ENCODE peak calls at places on chromosomes 4 and X, in six cellular contexts. V, Q, C, Y, N and E are unnamed samples.

GRCh38 chr4:1910643-1911042 is 39.5 kb downstream of the NSD2 start:
- DNase-seq in Y (no peak), N (no peak), Q (peak; percentile 24), C (no peak), V (peak; percentile 59), E (no peak)

GRCh38 chrX:74249963-74250362 is 54.0 kb upstream of the ZCCHC13 start:
- DNase-seq in V (no peak), Y (no peak), N (no peak), C (no peak), Q (no peak), E (no peak)

GRCh38 chr4:25779021-25779420 is 83.8 kb downstream of the SEL1L3 start:
- DNase-seq in Y (no peak), N (no peak), C (no peak), Q (no peak), V (no peak), E (no peak)

GRCh38 chrX:135009057-135009605 is 13.2 kb downstream of the RTL8B start:
- DNase-seq in V (no peak), C (no peak), Y (no peak), Q (no peak), N (no peak), E (no peak)

GRCh38 chr4:139857021-139857420 is 191.4 kb downstream of the MGST2 start:
- DNase-seq in Y (no peak), C (no peak), Q (no peak), N (no peak), V (no peak), E (no peak)

GRCh38 chr4:94451051-94451404 is 714 bp upstream of the PDLIM5 start:
- DNase-seq in N (no peak), Q (no peak), Y (no peak), V (no peak), C (no peak), E (no peak)

GRCh38 chrX:17826609-17827496 is 34.2 kb downstream of the RAI2 start:
- DNase-seq in Q (no peak), C (no peak), V (no peak), Y (no peak), N (no peak), E (no peak)

GRCh38 chr4:186137193-186137792 is 32.8 kb downstream of the FAM149A start:
- DNase-seq in N (no peak), Y (no peak), V (no peak), Q (peak; percentile 48), C (no peak), E (no peak)

GRCh38 chr4:53490161-53490915 is 100.9 kb downstream of the LNX1 start:
- DNase-seq in Q (no peak), Y (no peak), N (no peak), C (no peak), V (no peak), E (no peak)

GRCh38 chrX:154990496-154990895 is 32.0 kb downstream of the F8 start:
- DNase-seq in V (no peak), N (no peak), Q (peak; percentile 52), Y (no peak), C (no peak), E (no peak)

GRCh38 chr4:75552452-75552851 is 3.4 kb upstream of the ODAPH start:
- DNase-seq in Y (no peak), Q (no peak), V (no peak), N (no peak), C (no peak), E (no peak)

GRCh38 chr4:127965803-127966175 is 583 bp downstream of the ABHD18 start:
- DNase-seq in N (peak; percentile 19), Y (peak; percentile 90), C (no peak), V (peak; percentile 75), Q (peak; percentile 74), E (peak; percentile 27)

GRCh38 chr4:145870155-145871020 is 68.2 kb downstream of the ZNF827 start:
- DNase-seq in Y (no peak), Q (peak; percentile 74), C (no peak), V (no peak), N (no peak), E (no peak)

GRCh38 chr4:145867416-145867815 is 71.2 kb downstream of the ZNF827 start:
- DNase-seq in V (no peak), Q (no peak), N (no peak), C (no peak), Y (no peak), E (no peak)

GRCh38 chr4:145871209-145871608 is 67.4 kb downstream of the ZNF827 start:
- DNase-seq in Y (no peak), C (no peak), N (no peak), V (no peak), Q (no peak), E (no peak)

GRCh38 chr4:145865274-145865941 is 73.2 kb downstream of the ZNF827 start:
- DNase-seq in V (no peak), Y (no peak), Q (no peak), C (no peak), N (no peak), E (no peak)

GRCh38 chr4:145868637-145869409 is 69.8 kb downstream of the ZNF827 start:
- DNase-seq in C (no peak), Q (peak; percentile 73), N (no peak), V (no peak), Y (no peak), E (no peak)
- TF ChIP-seq CTCF in C (no peak), Q (peak; percentile 8), N (no peak), V (no peak), Y (no peak), E (no peak)

GRCh38 chr4:148515248-148515647 is 73.0 kb upstream of the NR3C2 start:
- DNase-seq in N (no peak), V (no peak), Y (no peak), C (no peak), Q (no peak), E (no peak)
- H3K27ac ChIP-seq in N (no peak overlapping the region), V (no peak overlapping the region), Y (no peak overlapping the region), C (no peak overlapping the region), Q (no peak overlapping the region), E (no peak overlapping the region)

GRCh38 chr4:145934434-145935047 is 4.1 kb downstream of the ZNF827 start:
- DNase-seq in C (no peak), V (no peak), Y (no peak), Q (no peak), N (no peak), E (no peak)
- H3K4me1 ChIP-seq in C (peaks cover 15% of the 10 kb centered on the region), V (peaks cover 20% of the 10 kb centered on the region), Y (peaks cover 5% of the 10 kb centered on the region), Q (peaks cover 8% of the 10 kb centered on the region), N (peaks cover 5% of the 10 kb centered on the region), E (peaks cover 41% of the 10 kb centered on the region)

DNA sequence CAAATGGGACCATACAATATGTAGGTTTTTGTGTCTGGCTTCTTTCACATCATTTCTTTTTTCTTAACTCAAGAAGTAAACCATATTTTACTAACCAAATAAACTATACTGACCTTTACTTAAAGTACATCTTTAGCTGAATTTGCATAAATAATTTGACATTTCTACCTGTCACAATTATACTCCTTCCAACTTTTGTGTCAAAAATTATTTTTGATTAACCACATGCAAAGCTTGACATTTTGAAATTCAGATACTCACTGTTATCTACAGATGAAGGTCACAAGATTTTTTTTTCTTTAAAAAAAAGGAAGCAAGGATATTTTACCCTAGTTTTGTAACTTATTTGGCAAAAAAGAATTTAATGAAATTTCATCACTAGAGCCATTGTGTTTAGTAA is 12.0 kb upstream of the RAB9A start:
- DNase-seq in N (no peak), Q (no peak), V (no peak), Y (no peak), C (no peak), E (no peak)
- TF ChIP-seq CTCF in N (no peak), Q (no peak), V (no peak), Y (no peak), C (no peak), E (no peak)

DNA sequence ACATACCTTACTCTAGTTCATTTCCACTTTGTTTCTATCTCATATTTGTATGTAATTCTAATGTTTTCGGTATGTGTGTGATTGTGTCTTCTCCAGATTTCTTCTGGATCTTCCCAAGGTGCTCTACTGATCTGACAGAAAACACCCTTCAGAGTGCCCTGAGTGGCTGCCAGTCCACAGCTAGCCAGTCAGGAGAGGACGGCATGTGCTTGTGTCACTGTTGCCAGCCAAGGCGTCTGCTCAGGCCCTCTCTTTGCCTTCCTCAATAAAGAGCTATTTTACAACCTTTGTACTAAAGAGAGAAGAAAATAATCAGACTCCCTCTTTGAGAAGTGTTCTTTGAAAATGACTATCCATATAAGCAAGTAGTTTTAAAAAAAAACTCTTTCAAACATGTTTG is 29.0 kb downstream of the CD99L2 start:
- DNase-seq in V (no peak), N (no peak), Q (no peak), Y (no peak), C (no peak), E (peak; percentile 66)
- H3K27ac ChIP-seq in V (no peak overlapping the region), N (no peak overlapping the region), Q (no peak overlapping the region), Y (no peak overlapping the region), C (no peak overlapping the region), E (peak overlapping the region; percentile 93)

DNA sequence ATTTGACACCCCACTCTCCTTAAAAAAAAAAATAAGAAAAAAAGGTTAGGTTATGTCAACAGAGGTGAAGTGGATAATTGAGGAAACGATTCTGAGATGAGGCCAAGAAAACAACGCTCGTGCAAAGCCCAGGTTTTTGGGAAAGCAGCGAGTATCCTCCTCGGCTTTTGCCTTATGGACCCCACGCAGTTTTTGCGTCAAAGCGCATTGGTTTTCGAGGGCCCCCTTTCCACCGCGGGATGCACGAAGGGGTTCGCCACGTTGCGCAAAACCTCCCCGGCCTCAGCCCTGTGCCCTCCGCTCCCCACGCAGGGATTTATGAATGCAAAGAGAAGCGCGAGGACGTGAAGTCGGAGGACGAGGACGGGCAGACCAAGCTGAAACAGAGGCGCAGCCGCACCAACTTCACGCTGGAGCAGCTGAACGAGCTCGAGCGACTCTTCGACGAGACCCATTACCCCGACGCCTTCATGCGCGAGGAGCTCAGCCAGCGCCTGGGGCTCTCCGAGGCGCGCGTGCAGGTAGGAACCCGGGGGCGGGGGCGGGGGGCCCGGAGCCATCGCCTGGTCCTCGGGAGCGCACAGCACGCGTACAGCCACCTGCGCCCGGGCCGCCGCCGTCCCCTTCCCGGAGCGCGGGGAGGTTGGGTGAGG is 3.8 kb downstream of the SHOX start:
- DNase-seq in N (no peak), C (no peak), Y (peak; percentile 62), Q (no peak), V (no peak), E (no peak)
- H3K4me1 ChIP-seq in N (no peaks in the 10 kb centered on the region), C (no peaks in the 10 kb centered on the region), Y (no peaks in the 10 kb centered on the region), Q (no peaks in the 10 kb centered on the region), V (no peaks in the 10 kb centered on the region), E (peaks cover 7% of the 10 kb centered on the region)

GRCh38 chr4:124712417-124713212 is at the start of gene ANKRD50:
- DNase-seq in Q (peak; percentile 86), N (peak; percentile 92), C (peak; percentile 66), Y (peak; percentile 97), V (peak; percentile 94), E (peak; percentile 89)

GRCh38 chr4:124710911-124711310 is 1.6 kb downstream of the ANKRD50 start:
- DNase-seq in C (no peak), Q (no peak), V (peak; percentile 23), Y (no peak), N (no peak), E (peak; percentile 11)

GRCh38 chr4:124711469-124712416 is 789 bp downstream of the ANKRD50 start:
- DNase-seq in V (peak; percentile 73), Q (peak; percentile 57), N (no peak), C (peak; percentile 8), Y (no peak), E (no peak)

GRCh38 chr4:124710253-124710849 is 2.2 kb downstream of the ANKRD50 start:
- DNase-seq in V (no peak), N (no peak), Q (no peak), C (no peak), Y (no peak), E (no peak)

GRCh38 chr4:124713213-124713592 is 671 bp upstream of the ANKRD50 start:
- DNase-seq in V (peak; percentile 86), Q (peak; percentile 66), N (peak; percentile 74), Y (peak; percentile 5), C (peak; percentile 13), E (peak; percentile 63)
- TF ChIP-seq CTCF in V (peak; percentile 37), Q (peak; percentile 52), N (peak; percentile 25), Y (peak; percentile 74), C (peak; percentile 50), E (peak; percentile 44)